ENCODE peak calls at places on chromosomes 7 and 10, in nine cellular contexts. J, B, S, T, N, U, L, Y and O are unnamed samples.

GRCh38 chr7:113142385-113143119 is 24.2 kb upstream of the SMIM30 start:
- DNase-seq in J (no peak), B (no peak), S (no peak), T (peak), N (no peak), U (no peak), L (no peak), Y (no peak), O (no peak)

GRCh38 chr7:55053651-55054226 is 34.9 kb downstream of the EGFR start:
- DNase-seq in J (no peak), B (no peak), S (no peak), T (no peak), N (no peak), U (no peak), L (peak), Y (no peak), O (no peak)

GRCh38 chr7:106187613-106188350 is 75.7 kb upstream of the SYPL1 start:
- DNase-seq in J (peak), B (no peak), S (no peak), T (no peak), N (no peak), U (no peak), L (peak), Y (peak), O (no peak)

GRCh38 chr7:26305048-26305868 is 13.6 kb downstream of the SNX10 start:
- DNase-seq in J (no peak), B (no peak), S (no peak), T (peak), N (no peak), U (no peak), L (no peak), Y (no peak), O (no peak)

GRCh38 chr10:61063911-61064310 is 119.9 kb upstream of the RHOBTB1 start:
- DNase-seq in J (no peak), B (no peak), S (no peak), T (no peak), N (no peak), U (no peak), L (peak), Y (no peak), O (no peak)

GRCh38 chr10:101968910-101969321 is 87.1 kb downstream of the ARMH3 start:
- DNase-seq in J (no peak), B (no peak), S (no peak), T (no peak), N (no peak), U (no peak), L (no peak), Y (no peak), O (no peak)

GRCh38 chr10:52774182-52774581 is 1.6 kb upstream of the MBL2 start:
- DNase-seq in J (no peak), B (no peak), S (no peak), T (no peak), N (no peak), U (no peak), L (no peak), Y (no peak), O (no peak)

GRCh38 chr7:134826105-134826504 is 46.7 kb downstream of the CALD1 start:
- DNase-seq in J (peak), B (peak), S (no peak), T (no peak), N (peak), U (no peak), L (no peak), Y (peak), O (no peak)

GRCh38 chr10:51886438-51887068 is 187.2 kb upstream of the CSTF2T start:
- DNase-seq in J (peak), B (peak), S (no peak), T (no peak), N (no peak), U (no peak), L (peak), Y (peak), O (no peak)

GRCh38 chr10:97842658-97843295 is 6.9 kb upstream of the GOLGA7B start:
- DNase-seq in J (no peak), B (no peak), S (no peak), T (no peak), N (no peak), U (no peak), L (peak), Y (no peak), O (no peak)

GRCh38 chr7:26117142-26117807 is 34.7 kb upstream of the NFE2L3 start:
- DNase-seq in J (no peak), B (no peak), S (no peak), T (no peak), N (no peak), U (no peak), L (no peak), Y (no peak), O (no peak)

GRCh38 chr7:70857793-70858545 is 274.0 kb upstream of the GALNT17 start:
- DNase-seq in J (no peak), B (no peak), S (no peak), T (no peak), N (no peak), U (no peak), L (no peak), Y (no peak), O (no peak)

GRCh38 chr7:27157717-27158431 is 1.4 kb upstream of the HOXA7 start:
- DNase-seq in J (no peak), B (no peak), S (peak), T (no peak), N (no peak), U (no peak), L (no peak), Y (no peak), O (peak)

GRCh38 chr7:1402791-1403755 is 56.2 kb downstream of the MICALL2 start:
- DNase-seq in J (no peak), B (no peak), S (no peak), T (no peak), N (no peak), U (no peak), L (no peak), Y (no peak), O (no peak)

GRCh38 chr7:6026011-6026819 is 5.0 kb upstream of the ANKRD61 start:
- DNase-seq in J (peak), B (peak), S (peak), T (no peak), N (no peak), U (peak), L (peak), Y (peak), O (peak)
- TF ChIP-seq CTCF in J (peak), B (peak), S (no peak), T (no peak), N (peak), U (no peak), L (peak), Y (peak), O (peak)

DNA sequence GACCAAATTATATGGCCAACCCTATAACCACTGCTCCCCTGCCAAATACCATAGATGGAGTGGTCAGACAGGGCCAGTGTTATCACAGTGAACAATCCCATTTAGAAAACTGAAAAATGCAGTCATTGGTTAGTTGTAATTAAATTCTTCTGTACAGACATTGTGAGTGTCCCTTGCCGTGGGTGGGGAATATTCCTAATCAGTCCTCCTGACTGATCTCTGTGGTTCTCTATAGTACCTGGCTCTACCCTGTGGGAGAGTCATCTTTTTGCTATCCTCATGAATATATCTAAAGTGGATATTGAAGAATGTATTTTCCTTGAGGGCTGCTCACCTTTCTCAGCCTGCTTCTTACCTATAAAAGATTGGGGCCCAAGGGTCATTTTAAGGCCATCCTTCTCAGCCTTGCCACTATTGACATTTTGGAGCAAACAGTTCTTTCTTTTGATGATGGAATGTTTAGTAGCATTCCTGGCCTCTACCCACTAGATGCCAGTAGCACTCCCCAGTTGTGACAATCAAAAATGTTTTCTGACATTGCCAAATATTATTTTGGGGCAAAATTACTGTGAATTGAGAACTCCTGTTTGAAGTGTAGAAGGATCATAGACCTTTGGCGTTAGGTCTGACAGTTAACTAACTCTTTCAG is 110.2 kb downstream of the MAPK8 start:
- DNase-seq in J (no peak), B (no peak), S (no peak), T (no peak), N (no peak), U (no peak), L (no peak), Y (no peak), O (no peak)
- TF ChIP-seq CTCF in J (no peak), B (no peak), S (no peak), T (no peak), N (peak), U (no peak), L (peak), Y (peak), O (no peak)

DNA sequence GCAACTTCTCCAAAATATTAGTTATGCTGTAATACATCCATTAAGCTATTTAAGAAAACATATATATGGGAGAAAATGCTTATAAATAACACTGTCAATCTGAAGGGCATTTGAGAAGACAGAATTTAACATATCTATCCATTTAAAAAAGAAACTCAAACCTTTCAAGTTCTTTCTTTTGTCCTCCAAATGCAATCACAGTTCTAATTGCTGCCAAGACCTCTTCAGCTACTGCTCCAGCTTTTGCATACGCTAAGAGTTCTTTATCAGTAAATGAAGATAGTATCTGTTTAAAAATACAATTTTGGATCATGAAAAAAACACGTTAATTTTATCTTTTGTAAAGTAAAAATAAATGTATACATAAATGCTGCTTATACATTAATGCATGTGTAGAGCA is 39.6 kb downstream of the ABCB1 start:
- DNase-seq in J (no peak), B (no peak), S (no peak), T (no peak), N (no peak), U (no peak), L (no peak), Y (no peak), O (no peak)
- TF ChIP-seq CTCF in J (no peak), B (no peak), S (no peak), T (no peak), N (no peak), U (no peak), L (no peak), Y (no peak), O (no peak)

GRCh38 chr10:78960316-78960800 is 108.4 kb upstream of the ZMIZ1 start:
- DNase-seq in J (peak), B (peak), S (peak), T (no peak), N (peak), U (no peak), L (peak), Y (peak), O (peak)

GRCh38 chr10:78959901-78960300 is 108.9 kb upstream of the ZMIZ1 start:
- DNase-seq in J (no peak), B (peak), S (no peak), T (no peak), N (no peak), U (no peak), L (no peak), Y (no peak), O (no peak)

GRCh38 chr10:78963074-78964034 is 105.4 kb upstream of the ZMIZ1 start:
- DNase-seq in J (no peak), B (no peak), S (no peak), T (no peak), N (no peak), U (no peak), L (no peak), Y (no peak), O (no peak)

GRCh38 chr10:78959217-78959616 is 109.5 kb upstream of the ZMIZ1 start:
- DNase-seq in J (no peak), B (no peak), S (no peak), T (no peak), N (no peak), U (no peak), L (no peak), Y (no peak), O (no peak)

DNA sequence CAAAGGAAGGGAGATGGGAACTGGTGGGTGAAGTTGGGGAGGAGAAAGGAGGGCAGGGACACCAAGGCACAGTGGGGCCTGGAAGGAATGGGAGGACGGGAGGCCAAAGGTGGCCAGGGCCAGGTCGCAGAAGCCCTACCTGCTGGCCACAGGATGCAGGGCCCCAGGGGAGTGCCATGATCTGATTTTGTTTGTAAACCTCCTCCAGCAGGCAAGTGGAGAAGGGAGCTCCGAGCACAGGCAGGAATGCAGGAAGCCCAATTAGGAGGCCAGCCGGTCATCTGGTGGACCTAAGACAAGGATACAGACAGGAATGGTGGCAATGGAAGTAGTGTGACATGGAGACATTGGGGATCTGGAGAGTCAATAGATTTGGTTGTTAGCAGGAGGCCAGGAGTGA is 107.0 kb upstream of the ZMIZ1 start:
- DNase-seq in J (no peak), B (no peak), S (no peak), T (no peak), N (no peak), U (no peak), L (no peak), Y (no peak), O (no peak)
- TF ChIP-seq CTCF in J (no peak), B (no peak), S (no peak), T (no peak), N (no peak), U (no peak), L (no peak), Y (no peak), O (no peak)

DNA sequence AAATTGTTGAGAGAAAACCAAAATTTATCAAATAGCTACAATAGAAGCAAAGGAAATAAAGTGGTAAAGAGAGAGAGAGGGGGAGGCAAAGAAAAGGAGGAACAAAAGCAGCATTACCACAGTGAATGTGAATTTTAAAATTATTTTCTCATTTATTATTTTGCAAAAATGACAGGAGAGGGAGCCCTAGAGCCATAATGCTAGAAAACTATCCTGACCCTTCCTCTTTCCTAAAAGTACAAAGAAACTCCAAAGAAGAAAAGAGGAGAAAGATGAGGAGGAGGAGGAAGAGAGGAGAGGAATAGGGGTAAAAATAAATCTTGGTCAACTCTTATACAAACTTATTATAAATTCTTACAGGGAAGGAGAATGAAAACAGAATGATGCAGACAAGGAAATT is 921.5 kb downstream of the NRG3 start:
- DNase-seq in J (peak), B (peak), S (no peak), T (no peak), N (no peak), U (no peak), L (no peak), Y (peak), O (no peak)
- TF ChIP-seq CTCF in J (peak), B (peak), S (no peak), T (no peak), N (peak), U (peak), L (peak), Y (peak), O (peak)

DNA sequence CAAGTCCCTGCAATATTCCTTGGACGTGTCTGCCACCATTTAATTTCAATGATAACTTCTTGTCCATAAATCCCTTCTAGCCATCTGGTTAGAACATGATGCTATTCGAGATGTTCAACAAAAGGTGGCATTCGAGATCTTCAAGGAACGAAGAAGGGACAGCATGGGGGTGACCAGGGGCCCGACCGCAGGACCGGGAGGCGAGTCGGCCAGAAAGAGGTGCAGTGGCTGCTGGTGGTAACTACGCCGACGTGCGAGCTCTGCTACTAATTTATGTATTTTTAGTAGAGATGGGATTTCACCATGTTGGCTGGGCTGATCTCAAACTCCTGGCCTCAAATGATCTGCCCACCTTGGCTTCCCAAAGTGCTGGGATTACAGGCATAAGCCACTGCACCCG is 4.7 kb downstream of the OPTN start:
- DNase-seq in J (no peak), B (no peak), S (no peak), T (no peak), N (no peak), U (no peak), L (no peak), Y (no peak), O (no peak)
- TF ChIP-seq CTCF in J (no peak), B (no peak), S (no peak), T (no peak), N (no peak), U (peak), L (no peak), Y (no peak), O (no peak)

GRCh38 chr7:128206017-128206746 is 34.9 kb upstream of the LEP start:
- DNase-seq in J (no peak), B (no peak), S (no peak), T (no peak), N (no peak), U (no peak), L (no peak), Y (no peak), O (no peak)
- TF ChIP-seq CTCF in J (no peak), B (no peak), S (no peak), T (no peak), N (no peak), U (no peak), L (no peak), Y (no peak), O (no peak)

GRCh38 chr7:149669121-149669818 is 104.1 kb downstream of the ZNF467 start:
- DNase-seq in J (peak), B (peak), S (no peak), T (no peak), N (no peak), U (no peak), L (peak), Y (peak), O (no peak)
- TF ChIP-seq CTCF in J (peak), B (peak), S (no peak), T (peak), N (peak), U (peak), L (peak), Y (peak), O (peak)

GRCh38 chr10:34112431-34112830 is 702.7 kb downstream of the PARD3 start:
- DNase-seq in J (peak), B (peak), S (no peak), T (no peak), N (no peak), U (no peak), L (no peak), Y (no peak), O (no peak)

GRCh38 chr10:34116220-34116623 is 698.9 kb downstream of the PARD3 start:
- DNase-seq in J (peak), B (peak), S (no peak), T (no peak), N (no peak), U (no peak), L (no peak), Y (peak), O (no peak)

GRCh38 chr10:34116780-34117179 is 698.3 kb downstream of the PARD3 start:
- DNase-seq in J (no peak), B (no peak), S (no peak), T (no peak), N (no peak), U (no peak), L (no peak), Y (no peak), O (no peak)

GRCh38 chr10:34113504-34114225 is 701.4 kb downstream of the PARD3 start:
- DNase-seq in J (no peak), B (no peak), S (no peak), T (no peak), N (no peak), U (no peak), L (no peak), Y (no peak), O (no peak)

GRCh38 chr10:34114914-34115313 is 700.2 kb downstream of the PARD3 start:
- DNase-seq in J (no peak), B (no peak), S (no peak), T (no peak), N (no peak), U (no peak), L (no peak), Y (no peak), O (no peak)
- TF ChIP-seq CTCF in J (no peak), B (no peak), S (no peak), T (no peak), N (no peak), U (no peak), L (no peak), Y (no peak), O (no peak)

GRCh38 chr10:70479161-70479531 is 579 bp downstream of the PALD1 start:
- DNase-seq in J (no peak), B (no peak), S (no peak), T (no peak), N (no peak), U (no peak), L (no peak), Y (no peak), O (no peak)
- TF ChIP-seq CTCF in J (peak), B (no peak), S (no peak), T (no peak), N (no peak), U (no peak), L (no peak), Y (no peak), O (no peak)